ENCODE peak calls at places on chromosomes 5 and 9, in nine cellular contexts. F is ELR; H is EH; G is stimulated activated CD4-positive, alpha-beta T cell treated with anti-CD3 and anti-CD28 coated beads, Interleukin-12 subunit alpha, Interleukin-12 subunit beta, amount 100 ng/mL, for 4 hours; E is RPMI8226; N is stimulated activated CD8-positive, alpha-beta memory T cell treated with anti-CD3 and anti-CD28 coated beads, Interleukin-4, amount 100 ng/mL, for 1 hour; X is RPMI7951; O is GM10248; Y is HT1080. W is an unnamed sample.

GRCh38 chr9:93792358-93792757 is 162.8 kb downstream of the BARX1 start:
- DNase-seq in F (no peak), H (no peak), G (no peak), E (no peak), N (no peak), X (no peak), O (no peak), Y (no peak), W (no peak)

GRCh38 chr9:121738969-121739368 is 87.5 kb downstream of the DAB2IP start:
- DNase-seq in F (no peak), H (peak; percentile 66), G (no peak), E (no peak), N (no peak), X (no peak), O (no peak), Y (no peak), W (no peak)

GRCh38 chr9:107480386-107480789 is 9.2 kb downstream of the KLF4 start:
- DNase-seq in F (peak; percentile 72), H (peak; percentile 86), G (no peak), E (no peak), N (no peak), X (peak; percentile 82), O (no peak), Y (peak; percentile 69), W (no peak)

GRCh38 chr5:119105971-119106370 is 35.1 kb downstream of the DMXL1 start:
- DNase-seq in F (no peak), H (no peak), G (no peak), E (no peak), N (no peak), X (no peak), O (no peak), Y (no peak), W (no peak)

GRCh38 chr5:181260720-181261319 is at the start of gene TRIM52:
- DNase-seq in F (peak; percentile 94), H (peak; percentile 90), G (peak; percentile 88), E (peak; percentile 95), N (peak; percentile 73), X (peak; percentile 83), O (peak; percentile 90), Y (peak; percentile 88), W (peak; percentile 58)

GRCh38 chr9:101527066-101527465 is 6.6 kb upstream of the RNF20 start:
- DNase-seq in F (peak; percentile 65), H (no peak), G (no peak), E (no peak), N (no peak), X (no peak), O (no peak), Y (peak; percentile 10), W (no peak)

GRCh38 chr5:95862636-95863382 is 40.3 kb upstream of the GLRX start:
- DNase-seq in F (peak; percentile 82), H (peak; percentile 71), G (no peak), E (no peak), N (no peak), X (peak; percentile 73), O (no peak), Y (peak; percentile 39), W (no peak)

GRCh38 chr5:40623480-40624420 is 56.0 kb upstream of the PTGER4 start:
- DNase-seq in F (no peak), H (no peak), G (no peak), E (no peak), N (no peak), X (no peak), O (no peak), Y (no peak), W (no peak)

GRCh38 chr5:154385236-154385512 is 60.6 kb upstream of the SAP30L start:
- DNase-seq in F (no peak), H (no peak), G (no peak), E (no peak), N (no peak), X (no peak), O (no peak), Y (no peak), W (no peak)

GRCh38 chr5:168749391-168750100 is 170.4 kb upstream of the PANK3 start:
- DNase-seq in F (no peak), H (no peak), G (no peak), E (no peak), N (no peak), X (no peak), O (no peak), Y (no peak), W (no peak)

GRCh38 chr9:32405506-32405905 is 21.1 kb downstream of the ACO1 start:
- DNase-seq in F (no peak), H (no peak), G (no peak), E (no peak), N (no peak), X (no peak), O (no peak), Y (no peak), W (no peak)

GRCh38 chr5:9466677-9467076 is 79.2 kb downstream of the SEMA5A start:
- DNase-seq in F (no peak), H (peak; percentile 29), G (no peak), E (no peak), N (no peak), X (no peak), O (no peak), Y (no peak), W (no peak)

GRCh38 chr5:10333154-10334006 is 20.1 kb upstream of the MARCHF6 start:
- DNase-seq in F (peak; percentile 58), H (peak; percentile 50), G (peak; percentile 8), E (peak; percentile 50), N (no peak), X (peak; percentile 26), O (peak; percentile 58), Y (no peak), W (no peak)

GRCh38 chr5:11390369-11390768 is 513.9 kb downstream of the CTNND2 start:
- DNase-seq in F (peak; percentile 24), H (peak; percentile 0), G (no peak), E (no peak), N (no peak), X (peak; percentile 5), O (no peak), Y (peak; percentile 85), W (no peak)

W was measured in 8988T.